ENCODE peak calls at places on chromosome 21, in six cellular contexts. J, F, S, O, U and Q are unnamed samples.

GRCh38 chr21:28357743-28358142 is 634.9 kb downstream of the LTN1 start:
- DNase-seq in J (no peak), F (no peak), S (no peak), O (no peak), U (no peak), Q (no peak)

GRCh38 chr21:45333583-45334121 is 46.0 kb upstream of the POFUT2 start:
- DNase-seq in J (no peak), F (no peak), S (no peak), O (no peak), U (no peak), Q (peak)

GRCh38 chr21:31913191-31913608 is 40.4 kb downstream of the HUNK start:
- DNase-seq in J (no peak), F (no peak), S (no peak), O (no peak), U (no peak), Q (no peak)

GRCh38 chr21:45954271-45954670 is 27.3 kb upstream of the COL6A1 start:
- DNase-seq in J (no peak), F (no peak), S (no peak), O (no peak), U (no peak), Q (no peak)

GRCh38 chr21:26148834-26149354 is 21.7 kb downstream of the APP start:
- DNase-seq in J (no peak), F (no peak), S (no peak), O (no peak), U (no peak), Q (no peak)

GRCh38 chr21:45167796-45168222 is 93.4 kb downstream of the ADARB1 start:
- DNase-seq in J (no peak), F (no peak), S (no peak), O (no peak), U (no peak), Q (no peak)

GRCh38 chr21:27315373-27315772 is 348.5 kb upstream of the ADAMTS5 start:
- DNase-seq in J (no peak), F (no peak), S (no peak), O (no peak), U (no peak), Q (no peak)

GRCh38 chr21:44767834-44768831 is 33.5 kb downstream of the UBE2G2 start:
- DNase-seq in J (no peak), F (no peak), S (no peak), O (no peak), U (no peak), Q (peak)

GRCh38 chr21:14382486-14382834 is 486 bp downstream of the HSPA13 start:
- DNase-seq in J (no peak), F (no peak), S (no peak), O (no peak), U (no peak), Q (peak)

GRCh38 chr21:46478910-46479309 is 20.2 kb downstream of the DIP2A start:
- DNase-seq in J (no peak), F (no peak), S (no peak), O (no peak), U (no peak), Q (no peak)

GRCh38 chr21:37915516-37915915 is 741 bp downstream of the KCNJ6 start:
- DNase-seq in J (no peak), F (no peak), S (peak), O (no peak), U (no peak), Q (no peak)

GRCh38 chr21:37005548-37006242 is 807 bp upstream of the RIPPLY3 start:
- DNase-seq in J (no peak), F (no peak), S (no peak), O (no peak), U (no peak), Q (no peak)

GRCh38 chr21:32348604-32349332 is 44.0 kb downstream of the URB1 start:
- DNase-seq in J (no peak), F (no peak), S (no peak), O (no peak), U (no peak), Q (no peak)

GRCh38 chr21:44865561-44866280 is 7.8 kb downstream of the PTTG1IP start:
- DNase-seq in J (no peak), F (no peak), S (no peak), O (no peak), U (no peak), Q (no peak)

GRCh38 chr21:38475519-38475918 is 22.8 kb downstream of the ERG start:
- DNase-seq in J (no peak), F (no peak), S (peak), O (no peak), U (no peak), Q (no peak)

GRCh38 chr21:25857308-25858099 is 122.7 kb downstream of the GABPA start:
- DNase-seq in J (no peak), F (no peak), S (no peak), O (no peak), U (no peak), Q (no peak)

GRCh38 chr21:24428539-24429186 is 1178.6 kb downstream of the MRPL39 start:
- DNase-seq in J (no peak), F (no peak), S (no peak), O (no peak), U (no peak), Q (no peak)

GRCh38 chr21:36773995-36774394 is 75.1 kb downstream of the SIM2 start:
- DNase-seq in J (no peak), F (no peak), S (no peak), O (no peak), U (no peak), Q (no peak)

GRCh38 chr21:26115346-26115745 is 55.2 kb downstream of the APP start:
- DNase-seq in J (no peak), F (no peak), S (no peak), O (no peak), U (no peak), Q (no peak)

GRCh38 chr21:21279193-21279901 is 281.1 kb downstream of the NCAM2 start:
- DNase-seq in J (no peak), F (no peak), S (no peak), O (no peak), U (no peak), Q (no peak)

GRCh38 chr21:45299026-45299863 is 11.6 kb upstream of the POFUT2 start:
- DNase-seq in J (no peak), F (no peak), S (no peak), O (peak), U (no peak), Q (no peak)

GRCh38 chr21:46097826-46098286 is at the start of gene COL6A2:
- DNase-seq in J (no peak), F (no peak), S (peak), O (peak), U (no peak), Q (peak)

GRCh38 chr21:29221259-29221744 is 77.4 kb upstream of the BACH1 start:
- DNase-seq in J (no peak), F (no peak), S (no peak), O (no peak), U (no peak), Q (no peak)

GRCh38 chr21:44718571-44718970 is 7.2 kb upstream of the TSPEAR start:
- DNase-seq in J (no peak), F (no peak), S (peak), O (no peak), U (no peak), Q (no peak)

GRCh38 chr21:45855248-45855801 is 126.2 kb upstream of the COL6A1 start:
- DNase-seq in J (no peak), F (no peak), S (no peak), O (no peak), U (no peak), Q (no peak)

GRCh38 chr21:17501107-17502006 is 11.5 kb upstream of the CXADR start:
- DNase-seq in J (peak), F (no peak), S (no peak), O (no peak), U (peak), Q (no peak)

GRCh38 chr21:28419110-28419509 is 573.6 kb downstream of the LTN1 start:
- DNase-seq in J (no peak), F (no peak), S (no peak), O (no peak), U (no peak), Q (no peak)

GRCh38 chr21:45544449-45545235 is 2.4 kb upstream of the SLC19A1 start:
- DNase-seq in J (no peak), F (no peak), S (peak), O (no peak), U (no peak), Q (no peak)

GRCh38 chr21:14687277-14687642 is 141.1 kb upstream of the SAMSN1 start:
- DNase-seq in J (no peak), F (peak), S (no peak), O (no peak), U (no peak), Q (no peak)

GRCh38 chr21:45623436-45623835 is 20.1 kb upstream of the PCBP3 start:
- DNase-seq in J (no peak), F (no peak), S (no peak), O (no peak), U (no peak), Q (no peak)

GRCh38 chr21:35565204-35565611 is 495.1 kb downstream of the SETD4 start:
- DNase-seq in J (no peak), F (no peak), S (no peak), O (peak), U (no peak), Q (peak)
- TF ChIP-seq ZNF274 in J (no peak), F (no peak), S (no peak), O (no peak), U (no peak), Q (no peak)

DNA sequence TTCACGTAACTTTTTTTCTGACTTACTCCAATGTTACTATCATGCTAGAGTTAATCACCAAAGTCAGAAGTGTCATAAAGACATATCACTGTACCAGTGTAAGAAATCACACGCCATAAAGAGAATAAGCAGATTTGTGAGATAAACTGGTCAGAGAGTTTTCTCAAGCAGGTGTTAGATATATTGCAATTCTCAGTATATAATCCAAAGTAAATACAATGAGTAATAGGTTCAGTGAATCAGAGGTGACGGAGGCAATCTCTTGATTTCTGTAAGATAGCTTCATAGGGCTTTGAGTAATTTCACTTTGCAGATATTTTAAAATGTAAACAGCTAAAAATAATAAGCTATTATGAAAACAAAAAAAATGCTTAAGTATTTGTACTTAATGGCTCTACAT is 118.8 kb downstream of the USP25 start:
- DNase-seq in J (no peak), F (no peak), S (no peak), O (no peak), U (no peak), Q (no peak)
- H3K9ac ChIP-seq in J (no peak), F (no peak), S (no peak), O (no peak), U (no peak), Q (no peak)

DNA sequence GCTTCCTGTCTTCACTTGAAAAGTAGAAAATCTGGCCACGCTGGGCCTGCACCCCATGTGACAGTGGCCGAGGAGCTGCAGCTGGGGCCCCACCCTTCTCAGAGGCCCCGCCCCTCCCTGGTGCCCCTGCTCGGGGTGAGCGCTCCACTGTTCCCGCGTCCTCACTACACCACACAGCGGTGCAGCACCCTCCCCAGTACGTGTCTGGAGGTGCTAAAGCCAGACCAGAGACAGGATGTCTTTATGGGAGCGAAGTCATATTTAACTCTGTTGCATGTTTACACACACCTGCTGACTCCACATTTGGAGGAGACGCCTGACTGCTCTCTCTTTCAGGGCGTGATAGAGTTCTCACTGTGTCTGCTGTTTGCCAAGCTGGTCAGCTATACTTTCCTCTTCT is 48.1 kb downstream of the SLC37A1 start:
- DNase-seq in J (peak), F (peak), S (no peak), O (peak), U (no peak), Q (no peak)
- TF ChIP-seq ZNF274 in J (no peak), F (no peak), S (no peak), O (no peak), U (no peak), Q (no peak)

DNA sequence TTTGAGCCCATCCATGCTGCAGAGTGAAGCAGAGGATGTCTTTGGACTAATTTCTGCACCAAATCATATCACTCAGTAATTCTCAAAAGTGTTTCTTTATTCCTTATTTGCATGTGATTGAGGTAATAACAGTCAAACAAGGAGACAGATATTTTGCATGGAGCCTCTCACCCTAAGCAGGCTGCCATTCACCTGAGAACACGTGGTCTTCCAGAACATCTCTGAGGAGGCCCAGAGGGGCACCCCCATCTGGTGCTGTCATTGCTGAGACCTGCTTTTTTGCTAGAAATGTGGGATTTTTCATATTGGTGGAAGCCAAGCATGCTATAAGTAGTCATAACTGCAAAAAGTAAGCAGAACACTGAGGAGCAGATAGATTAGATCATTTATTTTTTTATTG is 7.7 kb downstream of the SLC37A1 start:
- DNase-seq in J (no peak), F (no peak), S (no peak), O (no peak), U (no peak), Q (no peak)
- H3K9ac ChIP-seq in J (no peak), F (no peak), S (no peak), O (no peak), U (no peak), Q (no peak)

GRCh38 chr21:40466893-40467483 is 380.0 kb downstream of the DSCAM start:
- DNase-seq in J (no peak), F (no peak), S (no peak), O (no peak), U (no peak), Q (peak)

GRCh38 chr21:40465382-40465781 is 381.6 kb downstream of the DSCAM start:
- DNase-seq in J (no peak), F (no peak), S (no peak), O (no peak), U (no peak), Q (no peak)

GRCh38 chr21:40472026-40472425 is 374.9 kb downstream of the DSCAM start:
- DNase-seq in J (no peak), F (no peak), S (no peak), O (no peak), U (no peak), Q (no peak)

DNA sequence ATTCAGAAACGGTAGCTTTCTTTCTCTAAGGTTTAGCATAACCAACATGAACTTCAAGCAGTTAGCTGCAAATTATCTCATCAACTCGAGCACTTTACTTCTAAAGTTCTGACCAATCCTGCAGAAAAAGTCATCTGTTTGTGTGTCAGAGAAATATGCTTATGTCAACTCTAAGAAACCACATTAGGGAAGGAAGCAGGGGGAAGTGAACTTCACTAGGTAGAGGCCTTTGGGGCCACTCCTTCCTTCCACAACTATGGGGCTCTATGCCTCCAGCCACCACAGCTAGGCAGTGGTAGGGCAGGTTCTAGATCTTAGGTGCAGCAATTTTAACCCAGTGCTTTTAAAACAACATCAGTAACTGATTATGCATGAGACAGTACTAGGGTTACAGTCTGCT is 375.9 kb downstream of the DSCAM start:
- DNase-seq in J (no peak), F (no peak), S (no peak), O (no peak), U (no peak), Q (no peak)
- TF ChIP-seq ZNF274 in J (no peak), F (no peak), S (no peak), O (no peak), U (no peak), Q (no peak)

DNA sequence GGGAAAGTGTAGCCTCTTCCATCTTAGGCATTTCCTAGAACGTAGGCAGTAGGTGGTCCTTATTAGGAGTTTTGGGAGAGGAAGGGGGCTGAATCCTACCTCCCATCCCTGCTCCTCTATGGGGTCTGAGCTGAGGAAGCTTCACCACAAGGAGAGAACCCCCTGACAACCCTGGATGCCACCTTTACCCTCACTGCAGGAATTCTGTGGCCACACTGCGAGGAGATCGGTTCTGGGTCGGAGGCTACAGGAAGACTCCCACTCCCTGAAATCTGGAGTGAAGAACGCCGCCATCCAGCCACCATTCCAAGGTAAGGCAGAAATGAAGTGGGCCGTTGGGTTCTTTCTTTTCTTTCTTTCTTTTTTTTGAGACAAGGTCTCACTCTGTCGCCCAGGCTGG is 1.5 kb downstream of the MX1 start:
- DNase-seq in J (no peak), F (no peak), S (peak), O (no peak), U (no peak), Q (no peak)
- H3K9ac ChIP-seq in J (no peak), F (peak), S (no peak), O (no peak), U (no peak), Q (no peak)

GRCh38 chr21:33434770-33435360 is 31.7 kb downstream of the IFNGR2 start:
- DNase-seq in J (no peak), F (peak), S (no peak), O (peak), U (no peak), Q (no peak)
- TF ChIP-seq ZNF274 in J (no peak), F (no peak), S (no peak), O (no peak), U (no peak), Q (no peak)

GRCh38 chr21:35256468-35256988 is 207.4 kb upstream of the RUNX1 start:
- DNase-seq in J (peak), F (no peak), S (no peak), O (peak), U (peak), Q (no peak)
- H3K9ac ChIP-seq in J (no peak), F (no peak), S (no peak), O (no peak), U (peak), Q (no peak)

GRCh38 chr21:39582749-39583148 is 30.0 kb upstream of the B3GALT5 start:
- DNase-seq in J (no peak), F (no peak), S (no peak), O (no peak), U (no peak), Q (no peak)

GRCh38 chr21:39580744-39581143 is 32.0 kb upstream of the B3GALT5 start:
- DNase-seq in J (no peak), F (no peak), S (no peak), O (no peak), U (no peak), Q (no peak)

GRCh38 chr21:39579734-39580332 is 32.9 kb upstream of the B3GALT5 start:
- DNase-seq in J (no peak), F (no peak), S (no peak), O (no peak), U (no peak), Q (no peak)

GRCh38 chr21:39576518-39577128 is 36.1 kb upstream of the B3GALT5 start:
- DNase-seq in J (no peak), F (no peak), S (no peak), O (no peak), U (no peak), Q (no peak)

GRCh38 chr21:39581414-39581813 is 31.3 kb upstream of the B3GALT5 start:
- DNase-seq in J (no peak), F (no peak), S (no peak), O (no peak), U (no peak), Q (no peak)
- TF ChIP-seq ZNF274 in J (no peak), F (no peak), S (no peak), O (no peak), U (no peak), Q (no peak)